ENCODE peak calls at places on chromosome 2, in five cellular contexts. V, R, F, M and Q are unnamed samples.

GRCh38 chr2:205800804-205801203 is 118.5 kb downstream of the NRP2 start:
- DNase-seq in V (no peak), R (peak; percentile 39), F (peak; percentile 99), M (no peak), Q (no peak)

GRCh38 chr2:69717902-69718301 is 24.0 kb upstream of the ANXA4 start:
- DNase-seq in V (no peak), R (no peak), F (no peak), M (no peak), Q (no peak)

GRCh38 chr2:41020318-41020717 is 568.4 kb upstream of the SLC8A1 start:
- DNase-seq in V (no peak), R (no peak), F (peak; percentile 25), M (no peak), Q (no peak)

GRCh38 chr2:44155577-44156446 is 12.9 kb upstream of the PPM1B start:
- DNase-seq in V (no peak), R (no peak), F (no peak), M (no peak), Q (peak; percentile 49)

GRCh38 chr2:24083567-24084385 is 858 bp downstream of the TP53I3 start:
- DNase-seq in V (no peak), R (peak; percentile 73), F (peak; percentile 85), M (peak; percentile 5), Q (peak; percentile 94)

GRCh38 chr2:121810959-121811853 is 55.8 kb downstream of the TSN start:
- DNase-seq in V (no peak), R (peak; percentile 62), F (peak; percentile 62), M (no peak), Q (peak; percentile 94)

GRCh38 chr2:106745468-106745867 is 140.5 kb downstream of the ST6GAL2 start:
- DNase-seq in V (no peak), R (peak; percentile 97), F (no peak), M (no peak), Q (peak; percentile 94)

GRCh38 chr2:7685342-7686015 is 768.3 kb downstream of the RNF144A start:
- DNase-seq in V (no peak), R (no peak), F (no peak), M (no peak), Q (no peak)

GRCh38 chr2:35298493-35298892 is 1057.1 kb upstream of the CRIM1 start:
- DNase-seq in V (no peak), R (no peak), F (peak; percentile 92), M (no peak), Q (no peak)

GRCh38 chr2:210072922-210073509 is 70.6 kb downstream of the RPE start:
- DNase-seq in V (no peak), R (peak; percentile 8), F (peak; percentile 78), M (no peak), Q (peak; percentile 38)

GRCh38 chr2:98444436-98445166 is at the start of gene INPP4A:
- DNase-seq in V (peak; percentile 59), R (peak; percentile 77), F (peak; percentile 81), M (peak; percentile 68), Q (peak; percentile 91)

GRCh38 chr2:188367164-188367563 is 75.5 kb downstream of the GULP1 start:
- DNase-seq in V (no peak), R (no peak), F (no peak), M (no peak), Q (no peak)

GRCh38 chr2:10390369-10390801 is 57.7 kb downstream of the ODC1 start:
- DNase-seq in V (no peak), R (no peak), F (no peak), M (no peak), Q (no peak)

GRCh38 chr2:47072728-47073191 is 82.3 kb downstream of the STPG4 start:
- DNase-seq in V (no peak), R (no peak), F (no peak), M (no peak), Q (no peak)

GRCh38 chr2:101361519-101361918 is 25.8 kb downstream of the CREG2 start:
- DNase-seq in V (peak; percentile 27), R (no peak), F (no peak), M (no peak), Q (no peak)

GRCh38 chr2:201233192-201234166 is 26.9 kb upstream of the CASP8 start:
- DNase-seq in V (peak; percentile 77), R (peak; percentile 74), F (no peak), M (peak; percentile 81), Q (peak; percentile 42)

GRCh38 chr2:24743914-24744313 is 49.3 kb downstream of the PTRHD1 start:
- DNase-seq in V (no peak), R (no peak), F (peak; percentile 7), M (no peak), Q (no peak)

GRCh38 chr2:138537170-138537915 is 35.8 kb downstream of the SPOPL start:
- DNase-seq in V (no peak), R (no peak), F (no peak), M (no peak), Q (no peak)

GRCh38 chr2:230690439-230690838 is 22.2 kb upstream of the CAB39 start:
- DNase-seq in V (no peak), R (no peak), F (no peak), M (no peak), Q (no peak)

GRCh38 chr2:7031424-7032245 is 114.4 kb downstream of the RNF144A start:
- DNase-seq in V (peak; percentile 70), R (peak; percentile 99), F (no peak), M (peak; percentile 76), Q (peak; percentile 40)

GRCh38 chr2:118686364-118686763 is 161.1 kb downstream of the EN1 start:
- DNase-seq in V (no peak), R (no peak), F (no peak), M (no peak), Q (no peak)

GRCh38 chr2:101827246-101827645 is 129.7 kb downstream of the MAP4K4 start:
- DNase-seq in V (no peak), R (no peak), F (peak; percentile 45), M (no peak), Q (no peak)

GRCh38 chr2:39717067-39717466 is 51.4 kb downstream of the TMEM178A start:
- DNase-seq in V (no peak), R (no peak), F (no peak), M (no peak), Q (peak; percentile 89)

GRCh38 chr2:173136614-173137013 is 61.0 kb downstream of the MAP3K20 start:
- DNase-seq in V (no peak), R (no peak), F (peak; percentile 18), M (no peak), Q (no peak)